ENCODE peak calls at places on chromosomes 2 and 18, in four cellular contexts. One of them, this sample, is unnamed.
A peak's percentile ranks its signal among the peaks of the same experiment; 100 is the strongest.

GRCh38 chr2:7020468-7020867 is 103.3 kb downstream of the RNF144A start:
- DNase-seq in K562: no peak
- DNase-seq in A549: no peak
- DNase-seq in WTC11: no peak
- DNase-seq in this sample: no peak

GRCh38 chr2:165391791-165392190 is 77.7 kb upstream of the CSRNP3 start:
- DNase-seq in K562: no peak
- DNase-seq in WTC11: no peak
- DNase-seq in A549: no peak
- DNase-seq in this sample: no peak

GRCh38 chr2:197205590-197206215 is 104.9 kb downstream of the ANKRD44 start:
- DNase-seq in WTC11: no peak
- DNase-seq in A549: no peak
- DNase-seq in K562: no peak
- DNase-seq in this sample: no peak

GRCh38 chr2:120586507-120587283 is 149.0 kb upstream of the GLI2 start:
- DNase-seq in K562: no peak
- DNase-seq in WTC11: peak; percentile 40
- DNase-seq in A549: no peak
- DNase-seq in this sample: no peak

GRCh38 chr2:237909801-237910475 is 50.5 kb downstream of the RAMP1 start:
- DNase-seq in WTC11: no peak
- DNase-seq in A549: no peak
- DNase-seq in K562: no peak
- DNase-seq in this sample: no peak

GRCh38 chr2:235920216-235920615 is 248.0 kb downstream of the GBX2 start:
- DNase-seq in WTC11: no peak
- DNase-seq in K562: no peak
- DNase-seq in A549: no peak
- DNase-seq in this sample: no peak

GRCh38 chr2:45849491-45850283 is 198.2 kb downstream of the PRKCE start:
- DNase-seq in K562: no peak
- DNase-seq in WTC11: no peak
- DNase-seq in A549: no peak
- DNase-seq in this sample: no peak

GRCh38 chr2:230891108-230891507 is 26.4 kb downstream of the ITM2C start:
- DNase-seq in WTC11: no peak
- DNase-seq in A549: no peak
- DNase-seq in K562: no peak
- DNase-seq in this sample: no peak

GRCh38 chr18:48356909-48357631 is 52.1 kb downstream of the ZBTB7C start:
- DNase-seq in WTC11: no peak
- DNase-seq in K562: no peak
- DNase-seq in A549: no peak
- DNase-seq in this sample: no peak

GRCh38 chr18:10659000-10659399 is 133.2 kb downstream of the NAPG start:
- DNase-seq in A549: no peak
- DNase-seq in WTC11: no peak
- DNase-seq in K562: no peak
- DNase-seq in this sample: no peak

GRCh38 chr2:59655809-59656208 is 897.6 kb downstream of the BCL11A start:
- DNase-seq in WTC11: no peak
- DNase-seq in A549: no peak
- DNase-seq in K562: no peak
- DNase-seq in this sample: no peak

GRCh38 chr2:192157776-192158175 is 37.0 kb downstream of the TMEFF2 start:
- DNase-seq in K562: no peak
- DNase-seq in WTC11: no peak
- DNase-seq in A549: no peak
- DNase-seq in this sample: no peak

GRCh38 chr2:227310756-227311110 is 14.3 kb upstream of the MFF start:
- DNase-seq in WTC11: no peak
- DNase-seq in A549: no peak
- DNase-seq in K562: no peak
- DNase-seq in this sample: peak; percentile 34

GRCh38 chr2:230809015-230809414 is 55.7 kb upstream of the ITM2C start:
- DNase-seq in WTC11: no peak
- DNase-seq in A549: no peak
- DNase-seq in K562: no peak
- DNase-seq in this sample: no peak

GRCh38 chr18:43501099-43501498 is 223.8 kb upstream of the SYT4 start:
- DNase-seq in K562: no peak
- DNase-seq in A549: no peak
- DNase-seq in WTC11: no peak
- DNase-seq in this sample: no peak

GRCh38 chr18:45628979-45629958 is 14.0 kb downstream of the SLC14A2 start:
- DNase-seq in K562: no peak
- DNase-seq in A549: peak; percentile 2
- DNase-seq in WTC11: no peak
- DNase-seq in this sample: no peak

GRCh38 chr2:227774011-227774624 is 28.4 kb downstream of the SCYGR8 start:
- DNase-seq in K562: peak; percentile 6
- DNase-seq in WTC11: peak; percentile 28
- DNase-seq in A549: peak; percentile 26
- DNase-seq in this sample: peak; percentile 69

GRCh38 chr2:118061135-118061955 is 26.9 kb upstream of the INSIG2 start:
- DNase-seq in WTC11: no peak
- DNase-seq in K562: peak; percentile 13
- DNase-seq in A549: peak; percentile 27
- DNase-seq in this sample: peak; percentile 52

DNA sequence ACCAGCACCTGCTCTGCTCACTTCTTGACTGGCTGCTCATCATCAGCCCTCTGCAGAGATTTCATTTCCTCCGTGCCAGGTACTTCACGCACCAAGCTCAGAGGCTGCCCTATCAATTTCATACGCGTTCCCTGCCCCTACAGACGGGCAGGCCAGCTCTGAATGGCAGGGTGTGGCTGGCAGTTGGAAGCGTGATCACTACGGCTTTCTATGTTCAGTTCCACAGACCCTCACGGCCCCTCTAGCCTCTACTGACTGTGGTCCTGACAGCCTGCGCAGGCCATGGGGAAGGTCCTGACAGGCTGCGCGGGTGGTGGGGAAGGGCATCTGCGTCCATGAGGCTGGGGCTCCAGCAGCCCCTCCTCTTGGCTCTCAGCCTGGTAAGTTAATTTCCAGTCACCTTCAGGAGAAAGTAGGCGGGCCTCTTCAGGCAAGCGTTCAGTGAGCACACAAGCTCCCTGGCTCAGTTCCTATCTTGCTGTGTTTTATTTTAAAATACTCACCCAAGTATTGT is 154.8 kb downstream of the ZNF236 start:
- DNase-seq in A549: no peak
- DNase-seq in WTC11: no peak
- DNase-seq in K562: no peak
- DNase-seq in this sample: no peak
- TF ChIP-seq NR3C1 in A549: no peak
- TF ChIP-seq NR3C1 in WTC11: no peak
- TF ChIP-seq NR3C1 in K562: no peak
- TF ChIP-seq NR3C1 in this sample: no peak

GRCh38 chr2:37654932-37655331 is 16.5 kb downstream of the CDC42EP3 start:
- DNase-seq in A549: no peak
- DNase-seq in WTC11: no peak
- DNase-seq in K562: no peak
- DNase-seq in this sample: no peak

GRCh38 chr2:37656512-37657423 is 14.7 kb downstream of the CDC42EP3 start:
- DNase-seq in WTC11: no peak
- DNase-seq in A549: no peak
- DNase-seq in K562: no peak
- DNase-seq in this sample: no peak

GRCh38 chr2:37654419-37654818 is 17.0 kb downstream of the CDC42EP3 start:
- DNase-seq in A549: no peak
- DNase-seq in WTC11: no peak
- DNase-seq in K562: no peak
- DNase-seq in this sample: no peak

GRCh38 chr2:37653805-37654378 is 17.6 kb downstream of the CDC42EP3 start:
- DNase-seq in K562: no peak
- DNase-seq in A549: no peak
- DNase-seq in WTC11: no peak
- DNase-seq in this sample: no peak

DNA sequence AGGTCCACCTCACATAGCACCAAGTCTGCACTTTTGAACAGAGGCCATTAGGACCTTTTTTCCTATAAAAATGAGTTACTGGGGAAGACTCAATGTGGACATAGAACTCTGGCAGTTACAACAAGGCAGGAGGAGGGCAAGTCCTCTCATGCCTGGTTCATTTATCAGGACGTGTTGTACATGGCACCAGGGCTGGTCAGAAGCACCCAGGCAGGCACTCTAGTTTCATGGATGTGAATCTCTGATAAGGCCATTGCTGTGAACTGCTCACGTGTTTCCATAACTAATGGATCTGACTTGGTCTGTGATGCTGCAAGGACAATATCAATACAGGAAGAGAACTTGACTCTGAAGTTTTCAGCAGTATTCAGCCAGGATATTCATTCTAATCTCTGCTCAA is 16.0 kb downstream of the CDC42EP3 start:
- DNase-seq in A549: no peak
- DNase-seq in K562: no peak
- DNase-seq in WTC11: no peak
- DNase-seq in this sample: no peak
- TF ChIP-seq NR3C1 in A549: no peak
- TF ChIP-seq NR3C1 in K562: no peak
- TF ChIP-seq NR3C1 in WTC11: no peak
- TF ChIP-seq NR3C1 in this sample: no peak

GRCh38 chr18:42401131-42401673 is 446.2 kb downstream of the PIK3C3 start:
- DNase-seq in WTC11: peak; percentile 22
- DNase-seq in K562: no peak
- DNase-seq in A549: no peak
- DNase-seq in this sample: no peak
- TF ChIP-seq NR3C1 in WTC11: no peak
- TF ChIP-seq NR3C1 in K562: no peak
- TF ChIP-seq NR3C1 in A549: no peak
- TF ChIP-seq NR3C1 in this sample: no peak

GRCh38 chr18:35808796-35809195 is 163.7 kb upstream of the RMP24 start:
- DNase-seq in K562: no peak
- DNase-seq in WTC11: no peak
- DNase-seq in A549: no peak
- DNase-seq in this sample: no peak

GRCh38 chr18:35807942-35808341 is 164.5 kb upstream of the RMP24 start:
- DNase-seq in A549: no peak
- DNase-seq in WTC11: no peak
- DNase-seq in K562: no peak
- DNase-seq in this sample: no peak

GRCh38 chr18:35804377-35804776 is 168.1 kb upstream of the RMP24 start:
- DNase-seq in K562: no peak
- DNase-seq in WTC11: no peak
- DNase-seq in A549: no peak
- DNase-seq in this sample: no peak
- TF ChIP-seq NR3C1 in K562: no peak
- TF ChIP-seq NR3C1 in WTC11: no peak
- TF ChIP-seq NR3C1 in A549: no peak
- TF ChIP-seq NR3C1 in this sample: no peak

DNA sequence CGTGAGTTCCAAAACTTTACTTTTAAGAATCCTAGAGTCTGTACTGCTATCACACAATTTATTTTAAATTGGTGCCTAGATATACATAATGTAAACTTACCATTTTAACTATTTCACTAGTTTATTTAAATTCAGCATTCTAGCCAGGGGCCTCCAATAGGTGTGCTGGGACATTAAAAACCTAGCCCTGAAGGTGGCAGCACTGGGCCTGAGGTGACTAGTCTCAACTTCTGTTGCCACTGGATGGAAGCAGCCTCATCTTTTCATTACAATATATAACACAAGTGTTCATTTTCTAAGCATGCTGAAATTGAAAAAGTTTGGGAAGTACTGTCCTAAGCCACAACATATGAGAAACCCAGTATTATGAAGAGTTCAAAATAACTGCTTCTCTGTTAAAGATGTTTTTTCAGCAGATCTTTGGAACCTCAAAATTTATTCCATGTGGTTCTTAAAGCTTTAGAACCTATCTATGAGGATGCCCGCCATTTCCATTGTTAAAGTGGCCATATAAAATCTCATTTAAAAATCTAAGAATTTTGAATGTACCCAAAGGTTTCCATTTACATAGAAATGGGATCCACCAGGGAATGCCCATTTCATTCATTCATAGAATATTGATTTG is 2.9 kb upstream of the RBBP8 start:
- DNase-seq in K562: peak; percentile 74
- DNase-seq in WTC11: peak; percentile 89
- DNase-seq in A549: peak; percentile 65
- DNase-seq in this sample: peak; percentile 62
- TF ChIP-seq NR3C1 in K562: no peak
- TF ChIP-seq NR3C1 in WTC11: no peak
- TF ChIP-seq NR3C1 in A549: no peak
- TF ChIP-seq NR3C1 in this sample: no peak

DNA sequence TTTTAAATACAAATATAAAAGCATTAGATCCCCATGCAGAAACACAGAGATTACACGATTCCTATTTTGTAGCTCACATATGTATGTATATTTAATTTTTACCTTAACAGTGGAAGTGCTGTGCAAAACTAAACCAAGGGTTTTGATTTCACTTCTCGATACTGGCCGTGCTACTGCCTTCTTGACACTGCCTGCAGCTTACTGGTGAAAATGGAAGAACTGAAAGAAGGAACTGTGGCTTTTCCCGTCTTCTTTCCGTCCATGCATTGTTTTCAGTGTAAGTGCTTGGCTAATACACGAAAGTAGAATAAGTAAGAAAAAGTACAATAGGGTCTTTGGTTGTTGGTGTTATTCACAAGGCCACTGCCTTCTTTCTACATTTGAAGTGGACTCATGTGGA is 129.5 kb downstream of the NDUFA10 start:
- DNase-seq in WTC11: no peak
- DNase-seq in K562: no peak
- DNase-seq in A549: no peak
- DNase-seq in this sample: no peak
- TF ChIP-seq NR3C1 in WTC11: no peak
- TF ChIP-seq NR3C1 in K562: no peak
- TF ChIP-seq NR3C1 in A549: no peak
- TF ChIP-seq NR3C1 in this sample: no peak